ENCODE peak calls at places on chromosomes 1 and 21, in six cellular contexts. B is SK-N-SH, D is GM23248, C is PC-3, R is HCT116, W is Karpas-422. Y is an unnamed sample. For H3K9me2, the result is how much of the 10 kb centered on the place peaks cover.

GRCh38 chr1:159763686-159764085 is 17.1 kb upstream of the DUSP23 start:
- DNase-seq in B (no peak), D (no peak), C (no peak), R (no peak), W (no peak), Y (no peak)

GRCh38 chr1:119080586-119080985 is 59.9 kb downstream of the WARS2 start:
- DNase-seq in B (no peak), D (peak), C (peak), R (no peak), W (no peak), Y (no peak)

GRCh38 chr1:85289848-85290335 is 13.5 kb upstream of the BCL10 start:
- DNase-seq in B (no peak), D (no peak), C (no peak), R (no peak), W (peak), Y (no peak)

GRCh38 chr21:16851054-16851453 is 661.8 kb upstream of the CXADR start:
- DNase-seq in B (no peak), D (no peak), C (no peak), R (no peak), W (no peak), Y (no peak)

GRCh38 chr21:35199733-35200015 is 150.6 kb upstream of the RUNX1 start:
- DNase-seq in B (no peak), D (no peak), C (peak), R (no peak), W (no peak), Y (no peak)

GRCh38 chr1:45334308-45335245 is 5.4 kb upstream of the TOE1 start:
- DNase-seq in B (no peak), D (no peak), C (peak), R (no peak), W (no peak), Y (no peak)

GRCh38 chr1:54595956-54596498 is 27.3 kb downstream of the FAM151A start:
- DNase-seq in B (no peak), D (no peak), C (no peak), R (no peak), W (no peak), Y (no peak)

GRCh38 chr1:54571803-54572202 is 23.8 kb downstream of the ACOT11 start:
- DNase-seq in B (peak), D (no peak), C (no peak), R (no peak), W (peak), Y (no peak)

GRCh38 chr1:211951856-211952255 is 83.5 kb downstream of the INTS7 start:
- DNase-seq in B (no peak), D (peak), C (peak), R (peak), W (no peak), Y (peak)

GRCh38 chr1:154479764-154480421 is 22.1 kb upstream of the TDRD10 start:
- DNase-seq in B (peak), D (peak), C (peak), R (peak), W (peak), Y (peak)

GRCh38 chr1:242651817-242652216 is 127.3 kb upstream of the PLD5 start:
- DNase-seq in B (no peak), D (no peak), C (peak), R (no peak), W (peak), Y (no peak)

GRCh38 chr1:15083578-15083977 is 70.0 kb upstream of the TMEM51 start:
- DNase-seq in B (no peak), D (peak), C (no peak), R (no peak), W (no peak), Y (no peak)

GRCh38 chr1:32753532-32754281 is 51.1 kb upstream of the SYNC start:
- DNase-seq in B (peak), D (peak), C (peak), R (no peak), W (peak), Y (peak)

GRCh38 chr1:151535326-151536271 is 4.5 kb upstream of the TUFT1 start:
- DNase-seq in B (no peak), D (peak), C (no peak), R (no peak), W (no peak), Y (no peak)

GRCh38 chr1:27602510-27603319 is 1.2 kb downstream of the AHDC1 start:
- DNase-seq in B (peak), D (peak), C (peak), R (no peak), W (peak), Y (peak)

GRCh38 chr1:224569276-224569675 is 46.8 kb upstream of the CNIH3 start:
- DNase-seq in B (no peak), D (no peak), C (no peak), R (no peak), W (no peak), Y (no peak)

GRCh38 chr1:53710584-53710983 is 28.4 kb downstream of the GLIS1 start:
- DNase-seq in B (no peak), D (no peak), C (no peak), R (no peak), W (no peak), Y (no peak)

GRCh38 chr1:245258271-245258920 is 103.6 kb downstream of the KIF26B start:
- DNase-seq in B (no peak), D (peak), C (peak), R (no peak), W (no peak), Y (no peak)

GRCh38 chr1:93178418-93178817 is 1.8 kb downstream of the TMED5 start:
- DNase-seq in B (peak), D (peak), C (no peak), R (no peak), W (no peak), Y (no peak)

GRCh38 chr1:162204129-162204882 is 134.8 kb downstream of the NOS1AP start:
- DNase-seq in B (no peak), D (no peak), C (no peak), R (no peak), W (no peak), Y (no peak)

GRCh38 chr1:76759950-76760349 is 107.3 kb upstream of the ST6GALNAC5 start:
- DNase-seq in B (peak), D (peak), C (no peak), R (no peak), W (no peak), Y (no peak)

GRCh38 chr1:112509005-112509659 is 367 bp downstream of the WNT2B start:
- DNase-seq in B (no peak), D (peak), C (no peak), R (no peak), W (no peak), Y (no peak)

GRCh38 chr1:107404756-107405155 is 263.9 kb downstream of the NTNG1 start:
- DNase-seq in B (no peak), D (peak), C (no peak), R (no peak), W (no peak), Y (no peak)

GRCh38 chr1:147620543-147620942 is 49.8 kb downstream of the ACP6 start:
- DNase-seq in B (no peak), D (no peak), C (no peak), R (no peak), W (no peak), Y (no peak)

GRCh38 chr1:77370588-77371306 is 88.9 kb downstream of the AK5 start:
- DNase-seq in B (no peak), D (peak), C (peak), R (no peak), W (no peak), Y (no peak)

GRCh38 chr1:61282387-61282786 is 200.0 kb downstream of the NFIA start:
- DNase-seq in B (no peak), D (peak), C (no peak), R (no peak), W (no peak), Y (no peak)

GRCh38 chr1:13462682-13463081 is 51.1 kb downstream of the LRRC38 start:
- DNase-seq in B (no peak), D (peak), C (no peak), R (no peak), W (no peak), Y (no peak)

GRCh38 chr1:25460020-25460419 is 29.3 kb downstream of the MACO1 start:
- DNase-seq in B (no peak), D (no peak), C (no peak), R (no peak), W (no peak), Y (no peak)

GRCh38 chr1:226408285-226409184 is 642 bp upstream of the PARP1 start:
- DNase-seq in B (no peak), D (no peak), C (no peak), R (no peak), W (no peak), Y (peak)

GRCh38 chr1:160087118-160087662 is 5.9 kb downstream of the KCNJ9 start:
- DNase-seq in B (no peak), D (no peak), C (no peak), R (no peak), W (no peak), Y (no peak)

GRCh38 chr1:56922070-56922469 is 43.7 kb downstream of the C8B start:
- DNase-seq in B (no peak), D (no peak), C (no peak), R (no peak), W (peak), Y (no peak)

DNA sequence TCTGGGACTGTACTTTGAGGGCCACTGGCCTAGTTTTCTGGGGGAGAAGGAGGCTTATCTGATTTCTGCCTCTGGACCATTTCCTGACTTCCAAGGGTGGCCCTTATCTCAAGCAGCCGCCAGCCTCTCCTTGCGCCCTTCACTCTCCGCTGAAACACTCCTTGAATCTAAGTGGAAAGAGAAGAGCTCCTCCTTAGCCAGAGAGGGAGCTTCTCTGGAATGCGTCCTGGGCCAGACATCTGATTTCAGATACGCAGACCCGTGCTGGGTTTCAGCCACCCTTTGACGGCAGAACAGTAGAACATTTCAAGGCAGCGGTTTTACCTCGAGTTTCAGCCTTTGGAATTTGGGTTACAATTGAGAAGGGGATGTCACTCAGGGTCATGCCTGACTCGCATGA is 308.0 kb downstream of the CAMTA1 start:
- DNase-seq in B (no peak), D (no peak), C (no peak), R (no peak), W (no peak), Y (no peak)
- H3K9ac ChIP-seq in B (no peak), D (no peak), C (no peak), R (no peak), W (no peak), Y (no peak)

DNA sequence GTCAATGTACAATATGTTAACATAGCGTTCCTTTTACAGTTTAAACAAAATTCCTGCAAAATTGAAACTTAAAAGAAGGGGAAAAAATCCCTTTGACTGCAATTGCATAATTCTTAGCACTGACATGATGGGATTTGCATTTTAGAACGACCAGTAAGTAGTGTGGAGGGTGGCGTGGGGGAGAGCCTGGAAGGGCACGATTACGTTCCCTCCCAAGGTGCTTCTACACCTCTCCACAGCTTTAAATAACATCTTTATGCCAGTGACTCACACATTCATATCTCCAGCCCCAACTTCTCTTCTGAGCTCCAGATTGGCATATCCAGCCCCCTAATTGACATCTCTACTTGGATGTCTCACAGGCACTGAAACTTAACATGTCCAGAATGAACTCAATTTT is 64.3 kb downstream of the OLFML3 start:
- DNase-seq in B (no peak), D (no peak), C (no peak), R (no peak), W (no peak), Y (no peak)
- H3K9me2 ChIP-seq in B (under half), D (under half), C (under half), R (under half), W (under half), Y (under half)

DNA sequence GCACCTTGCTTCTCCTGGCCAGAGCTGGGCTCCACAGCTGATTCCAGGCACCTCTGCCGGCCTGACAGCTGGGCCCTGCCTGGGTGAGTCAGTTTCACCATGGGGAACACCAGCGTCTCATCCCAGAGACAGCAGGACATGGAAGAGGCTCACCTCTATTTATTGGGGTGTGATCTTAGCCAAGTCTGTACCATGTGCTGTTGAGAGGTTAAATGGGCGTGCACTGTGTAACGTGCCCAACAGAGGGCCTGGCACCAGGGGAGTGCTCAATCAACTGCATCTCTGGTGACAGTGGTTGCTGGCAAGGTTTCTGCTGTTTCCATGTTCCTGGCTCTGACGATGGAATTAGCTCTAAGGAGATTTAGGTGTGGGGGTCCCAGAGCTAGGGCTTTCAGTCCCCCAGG is 890 bp downstream of the CPLANE2 start:
- DNase-seq in B (peak), D (peak), C (peak), R (peak), W (peak), Y (peak)
- H3K4me3 ChIP-seq in B (peak), D (peak), C (peak), R (peak), W (peak), Y (peak)

DNA sequence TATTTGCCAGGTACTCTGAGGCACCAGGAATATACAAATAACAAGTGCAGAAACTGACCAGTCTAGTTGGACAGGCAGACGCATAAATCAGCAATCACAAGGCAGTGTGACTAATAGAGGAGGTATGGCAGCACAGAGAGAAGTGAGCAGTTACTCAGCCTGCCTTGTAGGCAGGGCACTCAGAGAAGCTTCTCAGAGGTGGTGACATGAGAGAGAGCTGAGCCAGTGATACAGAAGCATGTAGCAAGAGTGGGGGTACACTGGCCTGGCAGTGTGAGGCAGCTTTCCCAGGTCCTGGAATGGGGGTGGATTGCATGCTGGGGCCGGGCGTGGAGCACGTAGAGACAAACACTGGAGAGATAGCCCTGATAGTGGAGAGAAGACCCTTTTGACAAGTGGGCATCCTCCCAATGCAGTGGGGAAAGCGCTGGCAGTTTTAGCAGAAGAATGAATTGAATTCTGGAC is 7.8 kb downstream of the PHLDA3 start:
- DNase-seq in B (no peak), D (peak), C (peak), R (peak), W (no peak), Y (no peak)
- H3K9ac ChIP-seq in B (peak), D (peak), C (peak), R (peak), W (no peak), Y (no peak)

DNA sequence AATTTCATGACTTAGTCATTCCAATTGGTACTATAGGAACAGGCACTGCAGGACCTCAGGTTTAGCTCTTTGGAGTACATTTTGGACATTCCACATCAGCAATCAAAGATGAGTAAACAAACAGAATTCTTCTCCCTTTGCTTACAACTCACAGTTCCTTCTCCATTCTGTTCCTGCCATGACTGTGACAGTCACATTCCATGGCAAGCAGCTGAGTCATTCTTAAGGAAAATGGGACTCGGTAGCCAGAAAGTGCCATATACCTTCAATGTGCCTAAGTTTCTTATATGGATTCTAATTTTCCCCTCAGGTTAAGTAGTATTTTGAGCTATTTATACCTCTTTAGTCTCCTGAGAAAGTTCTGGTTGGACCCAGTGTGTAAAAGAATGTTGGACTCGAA is 25.6 kb downstream of the CRCT1 start:
- DNase-seq in B (no peak), D (no peak), C (no peak), R (no peak), W (no peak), Y (no peak)
- H3K9me2 ChIP-seq in B (under half), D (under half), C (under half), R (under half), W (under half), Y (under half)

GRCh38 chr1:179083533-179083932 is 1.7 kb downstream of the TOR3A start:
- DNase-seq in B (no peak), D (no peak), C (no peak), R (no peak), W (peak), Y (peak)
- H3K4me3 ChIP-seq in B (no peak), D (peak), C (peak), R (peak), W (peak), Y (peak)

GRCh38 chr1:168672278-168672677 is 56.7 kb downstream of the DPT start:
- DNase-seq in B (no peak), D (no peak), C (no peak), R (no peak), W (no peak), Y (no peak)

GRCh38 chr1:168676861-168677260 is 52.1 kb downstream of the DPT start:
- DNase-seq in B (no peak), D (no peak), C (no peak), R (no peak), W (no peak), Y (no peak)

GRCh38 chr1:168676029-168676812 is 52.8 kb downstream of the DPT start:
- DNase-seq in B (no peak), D (peak), C (no peak), R (no peak), W (peak), Y (no peak)

GRCh38 chr1:168674252-168674651 is 54.8 kb downstream of the DPT start:
- DNase-seq in B (no peak), D (no peak), C (no peak), R (no peak), W (no peak), Y (no peak)

GRCh38 chr1:168671782-168672181 is 57.2 kb downstream of the DPT start:
- DNase-seq in B (no peak), D (peak), C (no peak), R (no peak), W (no peak), Y (no peak)
- H3K9ac ChIP-seq in B (no peak), D (no peak), C (no peak), R (no peak), W (no peak), Y (no peak)

DNA sequence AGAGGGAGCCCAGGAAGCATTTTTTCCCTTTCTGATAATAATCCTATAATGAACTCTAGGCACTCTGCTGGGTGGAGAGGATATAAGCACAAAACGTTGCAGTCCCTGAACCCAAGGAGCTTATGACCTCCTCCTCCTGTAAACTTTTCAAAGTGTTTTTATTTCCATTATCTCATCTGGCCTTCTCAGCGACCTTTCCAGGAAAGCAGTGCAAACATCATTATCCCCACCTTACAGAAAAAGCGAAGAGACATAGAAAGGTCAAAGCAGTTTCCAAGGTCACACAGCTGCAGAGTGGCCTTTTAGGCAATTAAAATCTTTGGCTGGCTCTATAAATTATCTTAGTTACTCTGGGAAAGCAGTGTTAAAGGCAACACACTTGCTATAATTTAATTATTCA is 63.8 kb downstream of the OLFML3 start:
- DNase-seq in B (no peak), D (no peak), C (no peak), R (no peak), W (no peak), Y (no peak)
- H3K9me2 ChIP-seq in B (under half), D (under half), C (under half), R (under half), W (under half), Y (under half)

GRCh38 chr1:78650114-78650513 is 483 bp downstream of the IFI44 start:
- DNase-seq in B (no peak), D (peak), C (no peak), R (no peak), W (no peak), Y (no peak)
- H3K4me3 ChIP-seq in B (peak), D (peak), C (no peak), R (no peak), W (peak), Y (no peak)